ENCODE peak calls at places on chromosome 9, in eight cellular contexts. Q is HT-29, O is non-pigmented ciliary epithelial cell, W is NCI-H1436, H is AML-193, P is pancreas, L is AG04450, F is brain microvascular endothelial cell. K is an unnamed sample.
A peak's percentile ranks its signal among the peaks of the same experiment; 100 is the strongest.

GRCh38 chr9:99437145-99437544 is 215.1 kb downstream of the SEC61B start:
- DNase-seq in Q (no peak), O (no peak), W (no peak), H (no peak), P (peak; percentile 31), L (no peak), F (no peak), K (no peak)

GRCh38 chr9:113609562-113610318 is 146.2 kb downstream of the RGS3 start:
- DNase-seq in Q (peak; percentile 17), O (no peak), W (no peak), H (no peak), P (peak; percentile 87), L (no peak), F (no peak), K (peak; percentile 71)

GRCh38 chr9:121889990-121890563 is 203.0 kb downstream of the TTLL11 start:
- DNase-seq in Q (no peak), O (no peak), W (no peak), H (no peak), P (no peak), L (no peak), F (peak; percentile 30), K (peak; percentile 56)

GRCh38 chr9:128819716-128820664 is 1.7 kb downstream of the ENDOG start:
- DNase-seq in Q (peak; percentile 62), O (no peak), W (no peak), H (no peak), P (no peak), L (no peak), F (no peak), K (no peak)

GRCh38 chr9:4864698-4865097 is 72.0 kb downstream of the RCL1 start:
- DNase-seq in Q (no peak), O (no peak), W (no peak), H (no peak), P (no peak), L (no peak), F (no peak), K (no peak)

GRCh38 chr9:95181845-95182244 is 135.7 kb downstream of the FANCC start:
- DNase-seq in Q (no peak), O (no peak), W (no peak), H (no peak), P (no peak), L (no peak), F (no peak), K (no peak)

GRCh38 chr9:110047955-110048472 is 159.9 kb downstream of the C9orf152 start:
- DNase-seq in Q (no peak), O (no peak), W (no peak), H (peak; percentile 27), P (no peak), L (no peak), F (no peak), K (peak; percentile 28)

GRCh38 chr9:89363921-89364663 is 45.8 kb downstream of the SECISBP2 start:
- DNase-seq in Q (no peak), O (no peak), W (no peak), H (no peak), P (peak; percentile 19), L (no peak), F (no peak), K (no peak)

GRCh38 chr9:19481471-19481870 is 72.7 kb downstream of the ACER2 start:
- DNase-seq in Q (no peak), O (no peak), W (no peak), H (no peak), P (no peak), L (no peak), F (no peak), K (no peak)

GRCh38 chr9:15370496-15371464 is 51.9 kb upstream of the SNAPC3 start:
- DNase-seq in Q (no peak), O (no peak), W (no peak), H (no peak), P (no peak), L (no peak), F (no peak), K (no peak)

GRCh38 chr9:93096131-93096802 is at the start of gene CARD19:
- DNase-seq in Q (peak; percentile 52), O (no peak), W (no peak), H (no peak), P (no peak), L (no peak), F (no peak), K (peak; percentile 54)

GRCh38 chr9:1530681-1531080 is 480.5 kb downstream of the DMRT2 start:
- DNase-seq in Q (no peak), O (no peak), W (no peak), H (no peak), P (no peak), L (no peak), F (no peak), K (no peak)

GRCh38 chr9:113525831-113526230 is 62.3 kb downstream of the RGS3 start:
- DNase-seq in Q (no peak), O (no peak), W (no peak), H (no peak), P (no peak), L (no peak), F (no peak), K (no peak)

GRCh38 chr9:109110326-109111014 is 9.3 kb downstream of the TMEM245 start:
- DNase-seq in Q (peak; percentile 23), O (no peak), W (no peak), H (no peak), P (no peak), L (no peak), F (peak; percentile 27), K (peak; percentile 54)

GRCh38 chr9:128160603-128160987 is 530 bp downstream of the BBLN start:
- DNase-seq in Q (no peak), O (no peak), W (no peak), H (no peak), P (no peak), L (no peak), F (peak; percentile 19), K (no peak)

GRCh38 chr9:127418037-127418471 is 6.1 kb upstream of the ZNF79 start:
- DNase-seq in Q (no peak), O (no peak), W (peak; percentile 3), H (no peak), P (no peak), L (no peak), F (no peak), K (peak; percentile 31)

GRCh38 chr9:128733256-128733655 is 9.3 kb upstream of the ZDHHC12 start:
- DNase-seq in Q (peak; percentile 95), O (peak; percentile 46), W (no peak), H (peak; percentile 23), P (peak; percentile 75), L (peak; percentile 53), F (peak; percentile 69), K (peak; percentile 91)

GRCh38 chr9:37944671-37945481 is 40.9 kb upstream of the SLC25A51 start:
- DNase-seq in Q (no peak), O (no peak), W (no peak), H (no peak), P (peak; percentile 15), L (no peak), F (no peak), K (peak; percentile 55)